ENCODE peak calls at places on chromosomes 4 and X, in ten cellular contexts. T is Peyer's patch; J is CD8-positive, alpha-beta memory T cell; W is left ventricle myocardium inferior; O is heart right ventricle; F is OCI-LY7; X is lower lobe of right lung; G is transverse colon; Q is upper lobe of right lung; E is Caco-2. Y is an unnamed sample. For H3K36me3, the result is how much of the 10 kb centered on the place peaks cover.

GRCh38 chr4:148787831-148788477 is 345.7 kb upstream of the NR3C2 start:
- DNase-seq in F (no peak), J (no peak), G (no peak), X (no peak), W (no peak), Q (no peak), E (peak), O (peak), T (no peak), Y (no peak)

GRCh38 chrX:120334603-120335002 is 23.3 kb upstream of the TMEM255A start:
- DNase-seq in J (no peak), O (no peak), G (no peak), T (no peak), W (no peak), E (no peak), X (no peak), Q (no peak), F (no peak), Y (no peak)

GRCh38 chrX:95071052-95071451 is 1397.0 kb downstream of the FAM133A start:
- DNase-seq in G (no peak), X (no peak), F (no peak), E (no peak), J (no peak), O (no peak), T (no peak), Q (no peak), W (no peak), Y (no peak)

GRCh38 chr4:891747-892146 is 40.4 kb downstream of the GAK start:
- DNase-seq in G (no peak), E (peak), X (no peak), Q (no peak), W (no peak), F (peak), O (no peak), T (no peak), J (no peak), Y (no peak)

GRCh38 chr4:119286377-119287002 is 35.4 kb downstream of the FABP2 start:
- DNase-seq in J (peak), E (no peak), F (peak), W (no peak), X (no peak), T (no peak), O (peak), G (no peak), Q (no peak), Y (no peak)

GRCh38 chr4:169604131-169604900 is 8.1 kb downstream of the NEK1 start:
- DNase-seq in G (no peak), E (no peak), X (no peak), Q (no peak), W (no peak), T (no peak), F (no peak), J (no peak), O (no peak), Y (no peak)

GRCh38 chr4:7366958-7367353 is 67.8 kb downstream of the PSAPL1 start:
- DNase-seq in O (no peak), G (no peak), X (no peak), F (no peak), T (no peak), Q (no peak), E (no peak), J (no peak), W (no peak), Y (no peak)

GRCh38 chrX:32673193-32673592 is 538.2 kb downstream of the DMD start:
- DNase-seq in Q (no peak), J (no peak), X (no peak), W (no peak), F (peak), G (no peak), O (no peak), E (peak), T (no peak), Y (no peak)

GRCh38 chrX:119389214-119389613 is 9.9 kb upstream of the SLC25A43 start:
- DNase-seq in Q (no peak), W (no peak), T (peak), O (no peak), F (no peak), X (no peak), E (peak), G (peak), J (no peak), Y (no peak)

GRCh38 chrX:45824471-45824870 is 623.8 kb upstream of the DIPK2B start:
- DNase-seq in E (peak), O (no peak), X (no peak), F (no peak), W (no peak), T (no peak), J (no peak), G (no peak), Q (no peak), Y (peak)

GRCh38 chrX:46130246-46130645 is 415.0 kb downstream of the ZNF674 start:
- DNase-seq in X (no peak), G (no peak), E (no peak), Q (no peak), O (no peak), W (no peak), T (no peak), J (no peak), F (no peak), Y (no peak)

GRCh38 chrX:31590581-31591113 is 518.8 kb upstream of the FTHL17 start:
- DNase-seq in J (no peak), Q (no peak), O (no peak), G (no peak), E (no peak), X (no peak), T (no peak), W (no peak), F (no peak), Y (peak)

GRCh38 chr4:121070274-121070673 is 2.1 kb downstream of the NDNF start:
- DNase-seq in E (no peak), G (peak), F (no peak), Q (no peak), T (no peak), X (no peak), O (peak), W (no peak), J (no peak), Y (no peak)

GRCh38 chr4:46386570-46386969 is 3.4 kb downstream of the GABRA2 start:
- DNase-seq in F (no peak), Q (no peak), O (no peak), E (peak), X (no peak), T (no peak), W (no peak), G (no peak), J (no peak), Y (no peak)

GRCh38 chr4:3582091-3582475 is 49.9 kb upstream of the LRPAP1 start:
- DNase-seq in O (no peak), W (no peak), F (no peak), T (no peak), J (no peak), X (no peak), G (no peak), E (no peak), Q (no peak), Y (no peak)

GRCh38 chrX:67892391-67892790 is 348.6 kb downstream of the AR start:
- DNase-seq in G (no peak), Q (no peak), W (no peak), T (no peak), X (no peak), J (no peak), O (no peak), E (no peak), F (no peak), Y (no peak)

GRCh38 chr4:30256105-30256828 is 463.9 kb upstream of the PCDH7 start:
- DNase-seq in F (no peak), J (no peak), G (no peak), Q (no peak), T (no peak), E (peak), O (no peak), W (no peak), X (no peak), Y (no peak)

GRCh38 chr4:147626903-147627302 is 9.7 kb downstream of the TMEM184C start:
- DNase-seq in J (no peak), T (no peak), E (no peak), G (no peak), X (no peak), F (no peak), W (no peak), Q (no peak), O (no peak), Y (no peak)
- H3K36me3 ChIP-seq in J (under half), T (under half), E (under half), G (under half), X (half or more), F (half or more), W (half or more), Q (half or more), O (half or more), Y (under half)

GRCh38 chrX:71558920-71559319 is 19.3 kb upstream of the GCNA start:
- DNase-seq in J (no peak), O (no peak), T (no peak), E (no peak), Q (no peak), X (no peak), W (no peak), G (no peak), F (no peak), Y (no peak)
- H3K36me3 ChIP-seq in J (half or more), O (half or more), T (under half), E (under half), Q (half or more), X (half or more), W (half or more), G (under half), F (half or more), Y (half or more)

GRCh38 chr4:40924096-40924792 is 174.5 kb downstream of the NSUN7 start:
- DNase-seq in W (peak), G (peak), T (peak), E (peak), O (peak), J (peak), X (peak), F (peak), Q (peak), Y (peak)

GRCh38 chr4:40924793-40925117 is 175.0 kb downstream of the NSUN7 start:
- DNase-seq in O (no peak), E (no peak), X (no peak), T (no peak), F (no peak), G (no peak), J (no peak), W (no peak), Q (no peak), Y (no peak)

GRCh38 chr4:40927108-40927507 is 177.4 kb downstream of the NSUN7 start:
- DNase-seq in Q (no peak), O (no peak), J (no peak), G (no peak), T (no peak), E (no peak), X (no peak), W (no peak), F (no peak), Y (no peak)

GRCh38 chr4:40918330-40918729 is 168.6 kb downstream of the NSUN7 start:
- DNase-seq in E (no peak), T (no peak), J (no peak), X (no peak), O (peak), G (peak), Q (no peak), W (peak), F (no peak), Y (peak)

DNA sequence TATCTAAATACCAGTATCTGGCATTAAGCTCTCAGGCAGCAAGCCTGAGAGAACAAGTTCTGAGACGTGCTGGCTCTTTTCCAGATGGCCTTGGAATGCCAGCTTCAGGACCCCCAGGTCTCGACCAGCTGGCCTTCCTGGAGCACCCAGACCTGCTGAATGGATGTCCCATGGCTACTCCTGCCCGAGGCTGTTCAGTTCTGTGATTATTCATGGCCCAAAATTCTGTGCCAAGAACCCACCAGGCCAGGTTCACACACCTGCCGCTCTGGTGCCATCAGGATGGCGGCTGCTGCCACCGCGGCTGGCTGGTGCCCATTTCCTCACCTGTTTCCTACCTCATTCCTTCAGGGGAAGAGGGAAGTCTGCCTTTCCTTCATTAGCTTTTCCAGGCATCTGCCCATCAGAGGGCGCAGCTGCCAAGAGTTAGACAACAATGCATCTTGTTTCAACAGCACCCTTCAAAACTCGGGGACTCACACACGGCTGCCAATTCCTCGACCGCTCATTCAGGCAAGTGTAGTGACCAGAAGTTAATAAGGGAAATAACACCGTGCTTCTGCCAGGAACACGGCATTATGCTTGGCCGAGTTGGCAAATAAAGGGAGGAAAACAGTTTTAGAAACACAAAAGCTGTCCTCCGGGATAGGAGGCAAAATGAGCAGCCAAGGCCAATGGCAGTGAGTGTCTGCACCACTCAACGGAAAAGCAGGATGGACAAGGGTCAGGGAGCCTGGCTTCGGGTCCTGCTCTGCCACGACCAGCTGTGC is 173.8 kb downstream of the NSUN7 start:
- DNase-seq in J (no peak), X (no peak), G (no peak), O (no peak), W (no peak), T (no peak), Q (no peak), E (no peak), F (no peak), Y (no peak)
- H3K36me3 ChIP-seq in J (under half), X (under half), G (under half), O (half or more), W (under half), T (under half), Q (under half), E (under half), F (under half), Y (under half)

DNA sequence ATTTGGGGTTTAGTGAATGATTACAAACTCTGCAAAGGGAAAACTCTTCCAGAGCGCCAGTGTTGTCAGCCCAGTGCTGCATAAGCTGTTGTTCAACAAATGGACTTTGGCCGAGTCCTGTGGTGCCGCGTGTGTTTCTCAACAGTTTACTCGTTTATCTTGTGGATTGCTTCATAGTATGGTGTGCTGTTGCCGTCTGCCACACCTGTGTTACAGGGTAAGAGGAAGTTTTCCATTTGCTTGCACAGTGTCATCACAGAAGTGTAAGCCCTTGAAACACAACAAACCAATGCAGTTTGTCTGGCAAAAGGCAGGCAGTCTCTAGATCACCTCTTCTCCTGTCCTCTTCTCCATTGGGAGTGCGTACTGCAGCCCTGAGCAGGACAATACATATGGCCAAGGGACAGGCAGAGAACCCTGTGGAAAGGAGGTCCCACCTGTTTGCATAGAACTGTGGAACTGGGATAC is 66.3 kb downstream of the DCUN1D4 start:
- DNase-seq in G (peak), E (peak), T (peak), J (no peak), F (no peak), O (no peak), X (no peak), W (no peak), Q (no peak), Y (no peak)
- H3K36me3 ChIP-seq in G (under half), E (under half), T (under half), J (under half), F (half or more), O (half or more), X (half or more), W (half or more), Q (under half), Y (half or more)

GRCh38 chr4:8387194-8387593 is 53.3 kb downstream of the ACOX3 start:
- DNase-seq in W (no peak), T (no peak), E (no peak), F (no peak), Q (no peak), G (no peak), J (no peak), X (no peak), O (no peak), Y (no peak)

GRCh38 chr4:8385106-8385505 is 55.4 kb downstream of the ACOX3 start:
- DNase-seq in G (no peak), T (no peak), E (no peak), F (no peak), Q (no peak), W (no peak), X (peak), J (no peak), O (no peak), Y (no peak)

GRCh38 chr4:8386731-8387130 is 53.8 kb downstream of the ACOX3 start:
- DNase-seq in F (no peak), T (no peak), J (no peak), W (no peak), X (no peak), Q (no peak), E (no peak), G (no peak), O (no peak), Y (no peak)

GRCh38 chr4:8384397-8385060 is 56.0 kb downstream of the ACOX3 start:
- DNase-seq in J (no peak), E (no peak), Q (no peak), X (peak), W (peak), G (no peak), O (no peak), F (no peak), T (no peak), Y (no peak)

GRCh38 chr4:8385611-8386010 is 54.9 kb downstream of the ACOX3 start:
- DNase-seq in J (no peak), E (no peak), X (no peak), T (no peak), O (no peak), W (no peak), G (no peak), F (no peak), Q (no peak), Y (no peak)
- H3K36me3 ChIP-seq in J (under half), E (under half), X (half or more), T (under half), O (half or more), W (half or more), G (under half), F (under half), Q (under half), Y (under half)

GRCh38 chr4:17584502-17585213 is 7.7 kb downstream of the LAP3 start:
- DNase-seq in F (no peak), O (no peak), W (no peak), J (no peak), X (no peak), T (no peak), G (no peak), Q (no peak), E (no peak), Y (no peak)
- H3K36me3 ChIP-seq in F (half or more), O (half or more), W (half or more), J (half or more), X (half or more), T (under half), G (half or more), Q (half or more), E (under half), Y (under half)

Y was measured in MG63.